ENCODE peak calls at places on chromosomes 2 and 18, in five cellular contexts. U is thoracic aorta, V is heart right ventricle, N is left ventricle myocardium inferior, K is tibial artery. Y is an unnamed sample.
A peak's percentile ranks its signal among the peaks of the same experiment; 100 is the strongest.

GRCh38 chr18:64618390-64618789 is 469.5 kb upstream of the LINC00305 start:
- DNase-seq in U (no peak), V (no peak), N (no peak), K (no peak), Y (no peak)

GRCh38 chr2:47221956-47222355 is 66.8 kb upstream of the STPG4 start:
- DNase-seq in U (no peak), V (no peak), N (no peak), K (peak; percentile 4), Y (no peak)

GRCh38 chr2:150234787-150235512 is 252.5 kb downstream of the RND3 start:
- DNase-seq in U (no peak), V (no peak), N (no peak), K (no peak), Y (no peak)

GRCh38 chr18:73118121-73118816 is 250.5 kb upstream of the NETO1 start:
- DNase-seq in U (no peak), V (no peak), N (no peak), K (no peak), Y (no peak)

GRCh38 chr2:128636802-128637147 is 318.1 kb upstream of the HS6ST1 start:
- DNase-seq in U (no peak), V (peak; percentile 28), N (no peak), K (peak; percentile 28), Y (no peak)

GRCh38 chr2:239589855-239590254 is 189.0 kb upstream of the HDAC4 start:
- DNase-seq in U (no peak), V (no peak), N (no peak), K (peak; percentile 33), Y (peak; percentile 23)

GRCh38 chr2:119436993-119437772 is 5.5 kb downstream of the TMEM37 start:
- DNase-seq in U (no peak), V (no peak), N (no peak), K (peak; percentile 58), Y (no peak)

GRCh38 chr2:176412136-176412535 is 142.9 kb downstream of the MTX2 start:
- DNase-seq in U (no peak), V (no peak), N (no peak), K (no peak), Y (no peak)

GRCh38 chr2:240340361-240340761 is 95.1 kb upstream of the GPC1 start:
- DNase-seq in U (no peak), V (no peak), N (no peak), K (peak; percentile 65), Y (no peak)

GRCh38 chr2:26770986-26771586 is 7.0 kb downstream of the SLC35F6 start:
- DNase-seq in U (peak; percentile 63), V (peak; percentile 71), N (peak; percentile 82), K (peak; percentile 92), Y (no peak)

GRCh38 chr2:130376433-130377293 is 20.8 kb downstream of the PTPN18 start:
- DNase-seq in U (no peak), V (no peak), N (no peak), K (no peak), Y (no peak)

GRCh38 chr2:71662665-71663394 is 209.5 kb downstream of the DYSF start:
- DNase-seq in U (no peak), V (no peak), N (no peak), K (no peak), Y (no peak)

GRCh38 chr2:137969418-137969765 is 5.1 kb downstream of the HNMT start:
- DNase-seq in U (peak; percentile 11), V (no peak), N (no peak), K (no peak), Y (peak; percentile 64)

GRCh38 chr2:152042636-152043615 is 55.9 kb downstream of the CACNB4 start:
- DNase-seq in U (no peak), V (no peak), N (no peak), K (no peak), Y (peak; percentile 78)

GRCh38 chr2:46441838-46442712 is 37.3 kb upstream of the TMEM247 start:
- DNase-seq in U (no peak), V (no peak), N (no peak), K (no peak), Y (no peak)

GRCh38 chr2:179859523-179859922 is 1.9 kb downstream of the ZNF385B start:
- DNase-seq in U (no peak), V (no peak), N (no peak), K (no peak), Y (no peak)

GRCh38 chr2:75612862-75613243 is 33.7 kb upstream of the MRPL19 start:
- DNase-seq in U (no peak), V (no peak), N (no peak), K (no peak), Y (no peak)

GRCh38 chr2:19806131-19806530 is 95.7 kb downstream of the TTC32 start:
- DNase-seq in U (no peak), V (no peak), N (no peak), K (no peak), Y (no peak)

GRCh38 chr2:179861027-179861776 is at the start of gene ZNF385B:
- DNase-seq in U (no peak), V (peak; percentile 15), N (no peak), K (no peak), Y (no peak)

GRCh38 chr18:3886575-3887322 is 436.8 kb downstream of the TGIF1 start:
- DNase-seq in U (no peak), V (peak; percentile 14), N (no peak), K (no peak), Y (no peak)

GRCh38 chr18:37403788-37404187 is 161.8 kb downstream of the CELF4 start:
- DNase-seq in U (no peak), V (no peak), N (no peak), K (no peak), Y (no peak)

GRCh38 chr2:65164379-65165023 is 34.6 kb upstream of the RAB1A start:
- DNase-seq in U (no peak), V (no peak), N (no peak), K (no peak), Y (no peak)

GRCh38 chr18:27202771-27203170 is 17.7 kb upstream of the CHST9 start:
- DNase-seq in U (no peak), V (no peak), N (no peak), K (no peak), Y (no peak)

GRCh38 chr2:37084797-37085196 is 479 bp downstream of the GPATCH11 start:
- DNase-seq in U (no peak), V (no peak), N (no peak), K (no peak), Y (no peak)

GRCh38 chr2:215966951-215967350 is 46.4 kb downstream of the MREG start:
- DNase-seq in U (no peak), V (no peak), N (no peak), K (no peak), Y (no peak)

GRCh38 chr2:102355526-102356380 is at the start of gene IL18R1:
- DNase-seq in U (peak; percentile 18), V (peak; percentile 85), N (peak; percentile 83), K (peak; percentile 85), Y (peak; percentile 57)

GRCh38 chr2:1605102-1605501 is 139.2 kb downstream of the PXDN start:
- DNase-seq in U (no peak), V (peak; percentile 60), N (peak; percentile 75), K (no peak), Y (peak; percentile 30)

GRCh38 chr2:11746807-11747459 is 501 bp downstream of the LPIN1 start:
- DNase-seq in U (no peak), V (no peak), N (peak; percentile 31), K (no peak), Y (no peak)

GRCh38 chr2:54858021-54858681 is 134.7 kb downstream of the EML6 start:
- DNase-seq in U (no peak), V (no peak), N (no peak), K (no peak), Y (no peak)

GRCh38 chr18:59377938-59378337 is 18.9 kb upstream of the LMAN1 start:
- DNase-seq in U (no peak), V (no peak), N (no peak), K (no peak), Y (no peak)

GRCh38 chr2:205695460-205695979 is 13.2 kb downstream of the NRP2 start:
- DNase-seq in U (no peak), V (no peak), N (no peak), K (no peak), Y (no peak)

GRCh38 chr2:79855264-79856006 is 342.6 kb downstream of the CTNNA2 start:
- DNase-seq in U (no peak), V (no peak), N (no peak), K (no peak), Y (no peak)

GRCh38 chr2:241802806-241803318 is 6.1 kb upstream of the NEU4 start:
- DNase-seq in U (no peak), V (no peak), N (no peak), K (no peak), Y (no peak)

GRCh38 chr2:159658887-159659437 is 42.6 kb upstream of the BAZ2B start:
- DNase-seq in U (no peak), V (no peak), N (no peak), K (no peak), Y (no peak)

GRCh38 chr18:50268022-50268747 is 1.9 kb upstream of the CFAP53 start:
- DNase-seq in U (peak; percentile 53), V (peak; percentile 87), N (peak; percentile 89), K (peak; percentile 89), Y (peak; percentile 80)

GRCh38 chr18:22332590-22332989 is 85.1 kb downstream of the CTAGE1 start:
- DNase-seq in U (no peak), V (no peak), N (no peak), K (no peak), Y (no peak)
- TF ChIP-seq CTCF in U (no peak), V (no peak), N (no peak), K (no peak), Y (peak; percentile 31)

GRCh38 chr2:237478095-237478494 is 9.0 kb upstream of the MLPH start:
- DNase-seq in U (no peak), V (no peak), N (no peak), K (no peak), Y (no peak)
- TF ChIP-seq CTCF in U (no peak), V (no peak), N (no peak), K (no peak), Y (no peak)

DNA sequence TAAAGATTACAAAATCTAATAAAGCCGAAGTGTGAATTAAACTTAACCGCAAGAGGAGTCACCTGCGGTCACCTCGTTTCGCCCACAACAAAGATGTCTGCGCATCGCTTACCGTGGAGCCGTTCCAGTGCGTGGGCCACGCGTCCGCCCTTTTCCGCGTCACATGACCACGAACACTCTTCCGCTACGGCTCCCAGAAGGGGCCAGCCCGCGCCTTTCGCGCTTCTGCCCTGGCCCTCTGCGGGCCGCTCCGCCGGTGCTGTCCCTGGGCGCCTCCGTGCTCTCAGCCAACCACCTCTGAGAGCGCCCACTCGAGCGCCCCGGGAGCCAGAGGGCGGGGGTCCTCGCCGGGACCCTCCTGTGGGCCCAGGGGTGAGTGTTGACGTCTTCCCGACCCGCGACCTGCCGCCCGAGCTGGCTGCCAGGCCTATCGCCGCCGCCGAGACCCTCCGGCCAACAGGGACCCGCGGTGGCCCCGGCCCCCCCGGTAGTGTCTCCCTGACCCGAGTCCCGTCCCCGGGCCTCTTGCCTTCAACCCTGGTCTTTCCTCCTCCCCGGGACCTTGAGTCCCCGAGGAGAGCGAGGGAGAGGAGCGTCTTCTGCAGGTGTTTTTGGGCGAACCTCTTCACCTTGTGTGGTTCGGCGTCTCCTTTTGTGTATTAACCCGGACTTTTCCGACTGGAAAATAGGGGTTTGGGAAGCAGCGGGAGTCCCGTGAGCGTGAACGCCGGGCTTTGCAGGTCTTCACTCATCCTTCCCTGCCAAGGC is at the start of gene MFF:
- DNase-seq in U (peak; percentile 82), V (peak; percentile 92), N (peak; percentile 93), K (peak; percentile 95), Y (peak; percentile 92)
- TF ChIP-seq CTCF in U (peak; percentile 15), V (no peak), N (peak; percentile 18), K (no peak), Y (peak; percentile 11)

DNA sequence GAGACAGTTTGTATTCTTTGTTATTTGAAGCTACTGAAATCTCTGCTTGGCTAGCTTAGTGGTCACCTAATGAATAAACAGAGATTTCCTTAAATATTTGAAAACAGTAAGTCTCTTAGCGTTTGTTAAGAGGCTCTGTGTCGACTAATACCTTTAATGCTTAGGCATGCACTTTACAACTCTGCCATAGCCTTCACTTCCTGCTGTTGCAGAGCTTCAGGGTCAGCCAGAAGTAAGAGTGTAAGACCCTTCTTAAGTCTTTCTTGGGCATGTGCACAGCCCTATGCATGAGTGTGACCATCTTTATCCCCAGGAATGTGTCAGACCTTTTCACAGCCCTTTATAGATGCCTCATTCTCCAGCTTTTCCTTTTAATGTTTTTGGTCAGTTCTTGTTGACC is 195.3 kb upstream of the ALPP start:
- DNase-seq in U (no peak), V (no peak), N (no peak), K (no peak), Y (no peak)
- TF ChIP-seq CTCF in U (no peak), V (no peak), N (no peak), K (no peak), Y (no peak)

Y was measured in CD14-positive monocyte.